ENCODE peak calls at places on chromosomes 13 and 19, in ten cellular contexts. I is vagina, L is transverse colon, V is stomach, W is HepG2, S is sigmoid colon, R is suprapubic skin, Q is breast epithelium, N is HCT116, X is upper lobe of left lung. U is an unnamed sample.

GRCh38 chr19:13008926-13009787 is 13.9 kb downstream of the NFIX start:
- DNase-seq in I (no peak), L (no peak), V (no peak), W (no peak), S (no peak), R (no peak), Q (no peak), N (no peak), X (peak), U (no peak)

GRCh38 chr13:79560954-79561353 is 80.0 kb downstream of the NDFIP2 start:
- DNase-seq in I (no peak), L (no peak), V (no peak), W (no peak), S (no peak), R (no peak), Q (no peak), N (no peak), X (no peak), U (no peak)

GRCh38 chr13:113629814-113630213 is 28.2 kb downstream of the ATP4B start:
- DNase-seq in I (no peak), L (no peak), V (no peak), W (no peak), S (peak), R (peak), Q (no peak), N (no peak), X (peak), U (no peak)

GRCh38 chr13:81018936-81019335 is 678.0 kb upstream of the SPRY2 start:
- DNase-seq in I (no peak), L (no peak), V (no peak), W (no peak), S (no peak), R (no peak), Q (no peak), N (no peak), X (no peak), U (no peak)

GRCh38 chr19:40139533-40140287 is 49.0 kb upstream of the ZNF780A start:
- DNase-seq in I (peak), L (no peak), V (no peak), W (peak), S (no peak), R (no peak), Q (no peak), N (peak), X (no peak), U (peak)

GRCh38 chr13:29810145-29810742 is 40.2 kb downstream of the UBL3 start:
- DNase-seq in I (no peak), L (no peak), V (no peak), W (peak), S (no peak), R (no peak), Q (no peak), N (no peak), X (no peak), U (no peak)

GRCh38 chr13:84470528-84470927 is 588.3 kb upstream of the SLITRK1 start:
- DNase-seq in I (no peak), L (no peak), V (no peak), W (no peak), S (no peak), R (no peak), Q (no peak), N (no peak), X (no peak), U (no peak)

GRCh38 chr13:33634526-33635111 is 183.3 kb upstream of the RFC3 start:
- DNase-seq in I (no peak), L (no peak), V (no peak), W (no peak), S (no peak), R (no peak), Q (no peak), N (no peak), X (peak), U (no peak)

GRCh38 chr13:50844181-50844875 is 836 bp upstream of the DLEU7 start:
- DNase-seq in I (no peak), L (no peak), V (no peak), W (no peak), S (no peak), R (no peak), Q (no peak), N (no peak), X (no peak), U (no peak)

GRCh38 chr19:50728084-50728737 is 5.0 kb downstream of the CLEC11A start:
- DNase-seq in I (peak), L (peak), V (peak), W (peak), S (peak), R (peak), Q (peak), N (no peak), X (peak), U (no peak)

GRCh38 chr19:40512473-40513344 is 45.9 kb downstream of the SPTBN4 start:
- DNase-seq in I (no peak), L (no peak), V (peak), W (no peak), S (no peak), R (no peak), Q (no peak), N (no peak), X (peak), U (no peak)

GRCh38 chr13:93029536-93029935 is 197.1 kb upstream of the GPC6 start:
- DNase-seq in I (no peak), L (no peak), V (no peak), W (no peak), S (no peak), R (no peak), Q (no peak), N (no peak), X (no peak), U (no peak)

GRCh38 chr19:18339703-18340102 is 695 bp upstream of the PGPEP1 start:
- DNase-seq in I (no peak), L (no peak), V (no peak), W (no peak), S (no peak), R (no peak), Q (no peak), N (no peak), X (no peak), U (no peak)

GRCh38 chr19:49150106-49150943 is 4.9 kb downstream of the HRC start:
- DNase-seq in I (no peak), L (peak), V (peak), W (peak), S (peak), R (peak), Q (peak), N (peak), X (peak), U (no peak)

GRCh38 chr13:51585696-51586095 is 1.4 kb downstream of the WDFY2 start:
- DNase-seq in I (no peak), L (no peak), V (no peak), W (no peak), S (no peak), R (no peak), Q (no peak), N (no peak), X (no peak), U (no peak)

GRCh38 chr19:982567-983170 is 1.5 kb upstream of the WDR18 start:
- DNase-seq in I (no peak), L (peak), V (peak), W (peak), S (peak), R (no peak), Q (peak), N (no peak), X (peak), U (no peak)

GRCh38 chr19:6976197-6976596 is 45.0 kb downstream of the MBD3L2B start:
- DNase-seq in I (no peak), L (no peak), V (no peak), W (no peak), S (no peak), R (no peak), Q (no peak), N (no peak), X (no peak), U (no peak)

GRCh38 chr19:424546-424945 is 15.6 kb upstream of the C2CD4C start:
- DNase-seq in I (no peak), L (no peak), V (no peak), W (no peak), S (no peak), R (no peak), Q (no peak), N (no peak), X (no peak), U (no peak)

GRCh38 chr19:14577885-14578427 is 4.9 kb upstream of the CLEC17A start:
- DNase-seq in I (no peak), L (no peak), V (no peak), W (no peak), S (no peak), R (no peak), Q (no peak), N (no peak), X (no peak), U (no peak)

GRCh38 chr19:821976-822773 is 420 bp upstream of the PLPPR3 start:
- DNase-seq in I (no peak), L (no peak), V (no peak), W (no peak), S (no peak), R (no peak), Q (no peak), N (no peak), X (peak), U (no peak)

GRCh38 chr13:107223867-107224266 is 655.9 kb upstream of the ARGLU1 start:
- DNase-seq in I (no peak), L (no peak), V (no peak), W (no peak), S (no peak), R (no peak), Q (no peak), N (no peak), X (no peak), U (no peak)

GRCh38 chr13:88031980-88032562 is 360.9 kb downstream of the SLITRK5 start:
- DNase-seq in I (no peak), L (no peak), V (no peak), W (no peak), S (no peak), R (no peak), Q (no peak), N (no peak), X (no peak), U (no peak)

GRCh38 chr13:95463516-95463915 is 89.0 kb upstream of the CLDN10 start:
- DNase-seq in I (no peak), L (no peak), V (no peak), W (no peak), S (no peak), R (no peak), Q (no peak), N (no peak), X (no peak), U (no peak)

GRCh38 chr13:41751277-41751676 is 209.6 kb downstream of the VWA8 start:
- DNase-seq in I (no peak), L (no peak), V (no peak), W (no peak), S (no peak), R (no peak), Q (no peak), N (no peak), X (no peak), U (no peak)

GRCh38 chr13:96214804-96215445 is 125.0 kb downstream of the HS6ST3 start:
- DNase-seq in I (no peak), L (no peak), V (no peak), W (no peak), S (no peak), R (no peak), Q (no peak), N (no peak), X (no peak), U (no peak)

GRCh38 chr13:62643799-62644484 is 1228.3 kb upstream of the PCDH20 start:
- DNase-seq in I (no peak), L (no peak), V (no peak), W (no peak), S (no peak), R (no peak), Q (no peak), N (no peak), X (no peak), U (no peak)

GRCh38 chr19:47377208-47377701 is 28.1 kb downstream of the DHX34 start:
- DNase-seq in I (no peak), L (no peak), V (no peak), W (no peak), S (peak), R (no peak), Q (no peak), N (no peak), X (no peak), U (no peak)

GRCh38 chr19:18000981-18001836 is 6.8 kb upstream of the ARRDC2 start:
- DNase-seq in I (peak), L (peak), V (peak), W (peak), S (peak), R (peak), Q (peak), N (peak), X (peak), U (no peak)

GRCh38 chr13:101474419-101474957 is 22.0 kb downstream of the ITGBL1 start:
- DNase-seq in I (no peak), L (no peak), V (no peak), W (no peak), S (no peak), R (no peak), Q (peak), N (no peak), X (no peak), U (no peak)

GRCh38 chr19:31316201-31316951 is 32.9 kb downstream of the TSHZ3 start:
- DNase-seq in I (no peak), L (peak), V (no peak), W (no peak), S (peak), R (no peak), Q (no peak), N (no peak), X (no peak), U (no peak)

GRCh38 chr13:49908637-49909036 is 27.5 kb downstream of the SPRYD7 start:
- DNase-seq in I (no peak), L (no peak), V (no peak), W (no peak), S (no peak), R (no peak), Q (no peak), N (peak), X (no peak), U (no peak)

GRCh38 chr19:45161715-45162463 is 1.1 kb upstream of the NKPD1 start:
- DNase-seq in I (no peak), L (no peak), V (peak), W (no peak), S (no peak), R (no peak), Q (no peak), N (no peak), X (peak), U (no peak)

GRCh38 chr13:87444135-87444534 is 227.0 kb upstream of the SLITRK5 start:
- DNase-seq in I (no peak), L (no peak), V (no peak), W (no peak), S (no peak), R (no peak), Q (no peak), N (no peak), X (no peak), U (no peak)

GRCh38 chr19:47781590-47782318 is 3.3 kb downstream of the SELENOW start:
- DNase-seq in I (no peak), L (no peak), V (peak), W (no peak), S (peak), R (no peak), Q (peak), N (no peak), X (no peak), U (no peak)

GRCh38 chr13:33262069-33262487 is 23.5 kb downstream of the STARD13 start:
- DNase-seq in I (no peak), L (peak), V (no peak), W (peak), S (peak), R (no peak), Q (no peak), N (peak), X (peak), U (no peak)

GRCh38 chr19:35013047-35013819 is 13.1 kb downstream of the GRAMD1A start:
- DNase-seq in I (no peak), L (peak), V (peak), W (peak), S (peak), R (peak), Q (peak), N (no peak), X (peak), U (no peak)

GRCh38 chr13:49620170-49620621 is 8.1 kb upstream of the ARL11 start:
- DNase-seq in I (no peak), L (peak), V (no peak), W (no peak), S (no peak), R (no peak), Q (no peak), N (no peak), X (peak), U (no peak)

GRCh38 chr19:51338563-51339312 is 3.2 kb downstream of the VSIG10L start:
- DNase-seq in I (no peak), L (peak), V (peak), W (peak), S (peak), R (peak), Q (peak), N (peak), X (peak), U (no peak)

GRCh38 chr19:31261651-31262331 is 87.4 kb downstream of the TSHZ3 start:
- DNase-seq in I (peak), L (no peak), V (peak), W (no peak), S (no peak), R (no peak), Q (peak), N (no peak), X (no peak), U (peak)

GRCh38 chr13:48322294-48322693 is 18.7 kb downstream of the RB1 start:
- DNase-seq in I (no peak), L (no peak), V (no peak), W (no peak), S (no peak), R (no peak), Q (no peak), N (no peak), X (no peak), U (no peak)
- H3K4me3 ChIP-seq in I (no peak), L (no peak), V (no peak), W (no peak), S (no peak), R (no peak), Q (no peak), N (no peak), X (no peak), U (no peak)

GRCh38 chr13:40464991-40465390 is 201.4 kb downstream of the FOXO1 start:
- DNase-seq in I (no peak), L (no peak), V (no peak), W (no peak), S (no peak), R (no peak), Q (no peak), N (no peak), X (no peak), U (no peak)
- H3K27ac ChIP-seq in I (no peak), L (no peak), V (no peak), W (no peak), S (no peak), R (no peak), Q (no peak), N (no peak), X (no peak), U (no peak)

DNA sequence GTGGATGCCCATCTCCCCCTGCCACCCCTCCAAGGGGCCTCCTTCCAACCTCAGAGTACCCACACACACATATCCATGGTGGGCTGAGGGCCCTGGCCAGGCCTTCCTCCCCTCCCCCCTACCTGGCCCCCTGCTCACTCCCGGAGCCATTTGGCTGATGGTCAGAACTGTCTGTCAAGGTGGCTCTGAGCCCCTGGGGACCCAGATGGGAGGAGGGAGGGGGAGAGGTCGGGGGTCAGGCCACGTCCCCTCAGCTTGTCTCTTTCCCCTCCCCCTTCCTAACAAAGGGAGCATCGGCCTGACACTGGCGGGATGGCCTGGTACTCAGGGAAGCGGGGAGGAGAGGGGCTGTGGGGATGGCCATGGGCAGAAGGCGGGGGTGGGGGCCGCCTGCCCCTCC is 18.7 kb upstream of the POU2F2 start:
- DNase-seq in I (no peak), L (no peak), V (no peak), W (no peak), S (no peak), R (no peak), Q (no peak), N (no peak), X (no peak), U (no peak)
- TF ChIP-seq POLR2AphosphoS5 in I (no peak), L (no peak), V (no peak), W (no peak), S (no peak), R (no peak), Q (no peak), N (no peak), X (no peak), U (no peak)

GRCh38 chr19:33311326-33311682 is 9.0 kb upstream of the CEBPA start:
- DNase-seq in I (no peak), L (peak), V (peak), W (no peak), S (no peak), R (no peak), Q (no peak), N (no peak), X (no peak), U (no peak)

GRCh38 chr19:33306853-33307792 is 4.8 kb upstream of the CEBPA start:
- DNase-seq in I (no peak), L (peak), V (peak), W (no peak), S (no peak), R (no peak), Q (no peak), N (no peak), X (no peak), U (no peak)

GRCh38 chr19:33312065-33312464 is 9.7 kb upstream of the CEBPA start:
- DNase-seq in I (no peak), L (no peak), V (no peak), W (no peak), S (no peak), R (no peak), Q (no peak), N (no peak), X (no peak), U (no peak)

GRCh38 chr19:33309826-33310225 is 7.5 kb upstream of the CEBPA start:
- DNase-seq in I (no peak), L (no peak), V (no peak), W (no peak), S (no peak), R (no peak), Q (no peak), N (no peak), X (peak), U (no peak)

GRCh38 chr19:33310606-33311325 is 8.4 kb upstream of the CEBPA start:
- DNase-seq in I (no peak), L (peak), V (peak), W (no peak), S (no peak), R (no peak), Q (no peak), N (no peak), X (no peak), U (no peak)
- H3K4me3 ChIP-seq in I (no peak), L (no peak), V (no peak), W (no peak), S (no peak), R (no peak), Q (no peak), N (no peak), X (no peak), U (no peak)

GRCh38 chr19:3041302-3041701 is 12.2 kb upstream of the TLE2 start:
- DNase-seq in I (no peak), L (no peak), V (no peak), W (no peak), S (no peak), R (no peak), Q (no peak), N (no peak), X (no peak), U (no peak)
- H3K27ac ChIP-seq in I (peak), L (peak), V (no peak), W (no peak), S (no peak), R (no peak), Q (peak), N (no peak), X (no peak), U (peak)

GRCh38 chr13:27257233-27257568 is 5.8 kb downstream of the RPL21 start:
- DNase-seq in I (peak), L (no peak), V (no peak), W (no peak), S (no peak), R (no peak), Q (no peak), N (no peak), X (no peak), U (no peak)

GRCh38 chr13:27259831-27260230 is 8.5 kb downstream of the RPL21 start:
- DNase-seq in I (peak), L (no peak), V (no peak), W (no peak), S (no peak), R (no peak), Q (no peak), N (no peak), X (no peak), U (no peak)

GRCh38 chr13:27261376-27261775 is 9.3 kb upstream of the RASL11A start:
- DNase-seq in I (no peak), L (no peak), V (no peak), W (no peak), S (no peak), R (no peak), Q (no peak), N (no peak), X (no peak), U (peak)

GRCh38 chr13:27257648-27258253 is 6.4 kb downstream of the RPL21 start:
- DNase-seq in I (peak), L (no peak), V (no peak), W (no peak), S (no peak), R (no peak), Q (no peak), N (no peak), X (no peak), U (no peak)

GRCh38 chr13:27258637-27259377 is 7.4 kb downstream of the RPL21 start:
- DNase-seq in I (peak), L (no peak), V (no peak), W (no peak), S (no peak), R (no peak), Q (no peak), N (no peak), X (no peak), U (no peak)
- TF ChIP-seq POLR2AphosphoS5 in I (no peak), L (no peak), V (no peak), W (peak), S (no peak), R (no peak), Q (no peak), N (peak), X (no peak), U (no peak)

GRCh38 chr13:77028202-77028601 is 1.2 kb upstream of the FBXL3 start:
- DNase-seq in I (no peak), L (no peak), V (no peak), W (no peak), S (no peak), R (no peak), Q (no peak), N (no peak), X (no peak), U (no peak)
- H3K4me3 ChIP-seq in I (peak), L (no peak), V (no peak), W (no peak), S (peak), R (peak), Q (peak), N (no peak), X (no peak), U (peak)

GRCh38 chr19:5691930-5692784 is 2.1 kb downstream of the RPL36 start:
- DNase-seq in I (no peak), L (no peak), V (no peak), W (no peak), S (peak), R (no peak), Q (no peak), N (no peak), X (peak), U (no peak)
- H3K27ac ChIP-seq in I (peak), L (peak), V (peak), W (peak), S (peak), R (peak), Q (peak), N (peak), X (peak), U (peak)

U was measured in SK-N-MC.